ENCODE peak calls at places on chromosomes 4 and X, in eight cellular contexts. Y is choroid plexus epithelial cell, Z is AG04450, T is RWPE2, S is PC-3, K is OCI-LY7, C is AG09309, X is tibial nerve. L is an unnamed sample.

GRCh38 chr4:53014881-53015280 is 152.8 kb downstream of the RASL11B start:
- DNase-seq in Y (no peak), Z (no peak), T (no peak), S (no peak), K (no peak), C (no peak), X (no peak), L (no peak)

GRCh38 chr4:142467086-142467485 is 379.0 kb downstream of the INPP4B start:
- DNase-seq in Y (no peak), Z (no peak), T (no peak), S (no peak), K (no peak), C (no peak), X (no peak), L (no peak)

GRCh38 chr4:51923343-51923742 is 80.4 kb downstream of the DCUN1D4 start:
- DNase-seq in Y (no peak), Z (no peak), T (no peak), S (peak), K (no peak), C (no peak), X (no peak), L (no peak)

GRCh38 chr4:110198472-110199419 is at the start of gene ELOVL6:
- DNase-seq in Y (peak), Z (peak), T (peak), S (peak), K (peak), C (peak), X (peak), L (peak)

GRCh38 chr4:71814433-71814832 is 30.6 kb upstream of the GC start:
- DNase-seq in Y (no peak), Z (no peak), T (no peak), S (no peak), K (no peak), C (no peak), X (no peak), L (no peak)

GRCh38 chrX:15269618-15270521 is at the start of gene ASB9:
- DNase-seq in Y (peak), Z (no peak), T (peak), S (peak), K (no peak), C (peak), X (peak), L (peak)

GRCh38 chrX:125651426-125651825 is 331.8 kb downstream of the TEX13C start:
- DNase-seq in Y (no peak), Z (no peak), T (no peak), S (no peak), K (no peak), C (no peak), X (no peak), L (peak)

GRCh38 chrX:41095962-41096955 is 11.0 kb downstream of the USP9X start:
- DNase-seq in Y (no peak), Z (no peak), T (no peak), S (no peak), K (no peak), C (no peak), X (no peak), L (no peak)

GRCh38 chr4:185592845-185593488 is 57.7 kb upstream of the PDLIM3 start:
- DNase-seq in Y (peak), Z (no peak), T (no peak), S (no peak), K (peak), C (no peak), X (no peak), L (no peak)

GRCh38 chrX:106932492-106932923 is 12.3 kb downstream of the CLDN2 start:
- DNase-seq in Y (peak), Z (no peak), T (no peak), S (peak), K (no peak), C (no peak), X (no peak), L (no peak)

GRCh38 chrX:79366888-79367749 is at the start of gene ITM2A:
- DNase-seq in Y (peak), Z (no peak), T (no peak), S (no peak), K (no peak), C (no peak), X (peak), L (no peak)

GRCh38 chr4:185213341-185213740 is 3.9 kb downstream of the SNX25 start:
- DNase-seq in Y (no peak), Z (no peak), T (no peak), S (no peak), K (peak), C (no peak), X (no peak), L (no peak)

GRCh38 chr4:94039226-94039625 is 168.4 kb upstream of the SMARCAD1 start:
- DNase-seq in Y (no peak), Z (no peak), T (no peak), S (no peak), K (no peak), C (no peak), X (no peak), L (no peak)

GRCh38 chrX:2397648-2398340 is 103.0 kb downstream of the DHRSX start:
- DNase-seq in Y (peak), Z (no peak), T (no peak), S (peak), K (no peak), C (no peak), X (no peak), L (peak)

GRCh38 chr4:110091426-110091825 is 107.0 kb downstream of the ELOVL6 start:
- DNase-seq in Y (peak), Z (peak), T (no peak), S (peak), K (no peak), C (peak), X (no peak), L (peak)

GRCh38 chr4:157043131-157043530 is 32.8 kb upstream of the GLRB start:
- DNase-seq in Y (peak), Z (peak), T (no peak), S (peak), K (no peak), C (no peak), X (no peak), L (peak)

GRCh38 chr4:2302387-2303119 is 40.6 kb upstream of the MXD4 start:
- DNase-seq in Y (no peak), Z (no peak), T (no peak), S (no peak), K (no peak), C (no peak), X (no peak), L (no peak)

GRCh38 chrX:15882704-15883539 is 28.3 kb upstream of the AP1S2 start:
- DNase-seq in Y (peak), Z (no peak), T (no peak), S (peak), K (peak), C (no peak), X (no peak), L (peak)

GRCh38 chr4:116953947-116954346 is 131.4 kb downstream of the TRAM1L1 start:
- DNase-seq in Y (no peak), Z (no peak), T (no peak), S (no peak), K (no peak), C (no peak), X (no peak), L (no peak)

GRCh38 chrX:12237131-12237530 is 98.9 kb downstream of the FRMPD4 start:
- DNase-seq in Y (no peak), Z (no peak), T (no peak), S (no peak), K (no peak), C (no peak), X (no peak), L (peak)

GRCh38 chrX:29666361-29666760 is 549.0 kb upstream of the MAGEB2 start:
- DNase-seq in Y (peak), Z (no peak), T (no peak), S (no peak), K (no peak), C (no peak), X (no peak), L (no peak)

GRCh38 chr4:139628184-139629012 is 37.2 kb upstream of the MGST2 start:
- DNase-seq in Y (no peak), Z (no peak), T (no peak), S (no peak), K (no peak), C (no peak), X (no peak), L (no peak)

GRCh38 chrX:134537179-134537945 is 77.4 kb downstream of the HPRT1 start:
- DNase-seq in Y (peak), Z (no peak), T (no peak), S (peak), K (no peak), C (no peak), X (no peak), L (no peak)

GRCh38 chr4:37749398-37749988 is 63.3 kb upstream of the RELL1 start:
- DNase-seq in Y (no peak), Z (no peak), T (no peak), S (no peak), K (peak), C (no peak), X (no peak), L (no peak)
- TF ChIP-seq CTCF in Y (no peak), Z (no peak), T (no peak), S (no peak), K (no peak), C (no peak), X (no peak), L (no peak)

DNA sequence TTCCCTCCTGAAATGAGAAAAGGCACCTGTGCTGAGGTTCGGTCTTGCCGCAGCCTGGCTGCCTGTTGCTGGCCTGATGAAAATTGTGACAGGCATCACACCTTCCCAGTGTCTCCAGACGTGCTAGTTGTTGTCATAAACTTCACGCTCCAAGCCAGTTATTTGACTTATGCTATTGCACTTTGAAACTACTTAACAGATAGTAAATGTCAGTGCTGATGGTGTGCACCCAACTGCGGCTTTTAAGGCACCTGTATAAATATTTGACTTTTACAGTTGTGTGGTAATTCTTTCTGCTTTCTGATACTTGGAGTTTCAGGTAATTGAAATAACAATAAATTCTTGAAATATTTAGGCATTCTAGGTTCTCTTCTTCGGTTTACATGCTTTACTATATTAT is 1.8 kb downstream of the WWC2 start:
- DNase-seq in Y (no peak), Z (no peak), T (no peak), S (peak), K (no peak), C (no peak), X (no peak), L (peak)
- H3K4me3 ChIP-seq in Y (peak), Z (peak), T (peak), S (peak), K (no peak), C (peak), X (peak), L (peak)

GRCh38 chrX:7414753-7415152 is 266.8 kb upstream of the PUDP start:
- DNase-seq in Y (no peak), Z (no peak), T (no peak), S (no peak), K (no peak), C (no peak), X (no peak), L (no peak)
- TF ChIP-seq CTCF in Y (no peak), Z (no peak), T (no peak), S (no peak), K (no peak), C (no peak), X (no peak), L (no peak)

GRCh38 chr4:111630705-111631104 is 514.5 kb upstream of the FAM241A start:
- DNase-seq in Y (peak), Z (no peak), T (no peak), S (peak), K (peak), C (peak), X (no peak), L (peak)
- H3K4me3 ChIP-seq in Y (no peak), Z (no peak), T (no peak), S (no peak), K (no peak), C (no peak), X (no peak), L (no peak)

DNA sequence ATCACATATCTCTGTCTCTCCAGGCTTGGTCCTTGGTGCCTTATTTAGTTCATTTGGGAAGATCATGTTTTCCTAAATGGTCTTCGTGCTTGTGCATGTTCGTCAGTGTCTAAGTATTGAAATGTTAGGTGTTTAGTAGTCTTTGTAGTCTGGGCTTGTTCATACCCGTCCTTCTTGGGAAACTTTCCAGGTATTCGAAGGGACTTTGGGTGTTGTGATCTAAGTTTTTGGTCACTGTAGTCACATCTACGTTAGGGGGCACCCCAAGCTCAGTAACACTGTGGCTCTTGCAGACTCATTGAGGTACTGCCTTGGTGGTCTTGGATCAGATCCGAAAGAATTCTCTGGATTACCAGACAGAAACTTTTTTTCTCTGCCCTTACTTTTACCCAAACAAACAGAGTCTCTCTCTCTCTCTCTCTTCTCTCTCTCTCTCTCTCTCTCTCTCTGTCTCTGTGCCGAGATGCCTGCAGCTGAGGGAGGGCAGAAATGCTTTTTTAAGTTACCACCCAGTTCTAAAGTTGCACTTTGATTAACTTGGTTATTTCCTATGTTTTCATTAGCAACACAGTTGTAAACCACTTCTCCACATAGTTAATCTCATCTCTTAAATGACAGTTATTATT is 67.6 kb upstream of the SLC7A3 start:
- DNase-seq in Y (peak), Z (no peak), T (no peak), S (peak), K (peak), C (no peak), X (peak), L (peak)
- TF ChIP-seq CTCF in Y (peak), Z (peak), T (peak), S (peak), K (peak), C (peak), X (no peak), L (peak)

L was measured in bronchial epithelial cell.